ENCODE peak calls at places on chromosomes 6 and 20, in four cellular contexts. V, E, W and X are unnamed samples.

GRCh38 chr6:30238178-30238795 is 25.1 kb upstream of the TRIM26 start:
- DNase-seq in V (peak; percentile 38), E (no peak), W (peak; percentile 71), X (peak; percentile 59)

GRCh38 chr6:138461647-138462046 is 37.6 kb downstream of the NHSL1 start:
- DNase-seq in V (no peak), E (no peak), W (no peak), X (no peak)

GRCh38 chr6:134123666-134124208 is 71.3 kb upstream of the SLC2A12 start:
- DNase-seq in V (peak; percentile 88), E (peak; percentile 37), W (peak; percentile 74), X (peak; percentile 96)

GRCh38 chr6:52546678-52547077 is 30.2 kb downstream of the TRAM2 start:
- DNase-seq in V (no peak), E (no peak), W (no peak), X (no peak)

GRCh38 chr20:38760978-38761377 is 12.7 kb downstream of the ACTR5 start:
- DNase-seq in V (no peak), E (no peak), W (no peak), X (no peak)

GRCh38 chr20:37317316-37317715 is 27.9 kb downstream of the MANBAL start:
- DNase-seq in V (no peak), E (no peak), W (no peak), X (no peak)

GRCh38 chr6:4179960-4180652 is 44.7 kb upstream of the ECI2 start:
- DNase-seq in V (no peak), E (no peak), W (no peak), X (no peak)

GRCh38 chr6:22328499-22328898 is 31.7 kb upstream of the PRL start:
- DNase-seq in V (no peak), E (no peak), W (no peak), X (no peak)

GRCh38 chr6:11429577-11429976 is 108.0 kb upstream of the TMEM170B start:
- DNase-seq in V (no peak), E (no peak), W (no peak), X (peak; percentile 88)

GRCh38 chr20:50130995-50131394 is 18.0 kb upstream of the UBE2V1 start:
- DNase-seq in V (no peak), E (no peak), W (no peak), X (peak; percentile 42)

GRCh38 chr20:50136822-50137599 is 16.5 kb downstream of the PEDS1 start:
- DNase-seq in V (no peak), E (no peak), W (peak; percentile 73), X (peak; percentile 47)

GRCh38 chr20:50133041-50133440 is 20.1 kb upstream of the UBE2V1 start:
- DNase-seq in V (no peak), E (no peak), W (no peak), X (no peak)

GRCh38 chr20:50130346-50130703 is 17.4 kb upstream of the UBE2V1 start:
- DNase-seq in V (no peak), E (no peak), W (no peak), X (no peak)

GRCh38 chr20:50133474-50134217 is 19.9 kb downstream of the PEDS1 start:
- DNase-seq in V (no peak), E (no peak), W (no peak), X (no peak)
- TF ChIP-seq CTCF in V (peak; percentile 14), E (no peak), W (peak; percentile 37), X (peak; percentile 32)

GRCh38 chr6:39303425-39304153 is 10.6 kb downstream of the KCNK17 start:
- DNase-seq in V (no peak), E (no peak), W (no peak), X (no peak)
- TF ChIP-seq CTCF in V (no peak), E (no peak), W (peak; percentile 9), X (no peak)

GRCh38 chr6:53651149-53651763 is 14.3 kb downstream of the KLHL31 start:
- DNase-seq in V (peak; percentile 85), E (peak; percentile 79), W (peak; percentile 90), X (peak; percentile 84)

GRCh38 chr6:53647437-53648094 is 18.0 kb downstream of the KLHL31 start:
- DNase-seq in V (no peak), E (no peak), W (peak; percentile 44), X (peak; percentile 20)

GRCh38 chr6:53648571-53648970 is 17.0 kb downstream of the KLHL31 start:
- DNase-seq in V (peak; percentile 4), E (no peak), W (no peak), X (no peak)

GRCh38 chr6:53654745-53655240 is 10.8 kb downstream of the KLHL31 start:
- DNase-seq in V (no peak), E (no peak), W (no peak), X (no peak)

DNA sequence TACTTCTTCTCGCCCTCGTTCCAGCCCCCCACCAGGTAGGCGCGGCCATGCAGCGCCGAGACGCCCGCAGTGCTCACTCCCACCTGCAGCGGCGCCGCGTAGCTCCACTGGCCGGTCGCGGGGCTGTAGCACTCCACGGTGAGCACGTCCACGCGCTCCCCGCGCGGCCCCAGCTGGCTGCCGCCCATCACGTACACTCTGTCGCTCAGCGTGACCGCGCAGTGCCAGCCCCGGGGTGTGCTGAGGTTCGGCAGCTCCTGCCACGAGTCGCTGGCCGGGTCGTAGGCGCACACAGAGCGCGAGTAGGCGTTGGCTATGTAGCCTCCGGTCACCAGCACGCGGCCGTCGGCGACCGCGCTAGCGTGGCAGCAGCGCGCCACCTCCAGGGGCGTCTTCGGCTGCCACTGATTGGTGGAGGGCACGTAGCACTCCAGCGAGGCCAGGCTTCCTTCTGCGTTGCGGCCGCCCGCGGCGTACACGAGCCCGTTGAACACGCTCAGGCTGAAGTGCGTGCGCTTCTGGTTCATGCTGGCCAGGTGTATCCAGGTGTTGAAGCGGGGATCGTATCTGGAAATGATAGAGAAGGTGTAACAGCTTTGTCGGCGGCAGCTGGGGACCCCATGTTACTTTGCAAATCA is 13.7 kb downstream of the KLHL31 start:
- DNase-seq in V (peak; percentile 48), E (peak; percentile 83), W (peak; percentile 93), X (peak; percentile 25)
- TF ChIP-seq CTCF in V (peak; percentile 15), E (peak; percentile 35), W (peak; percentile 22), X (peak; percentile 26)

GRCh38 chr6:7086488-7086887 is 21.3 kb upstream of the RREB1 start:
- DNase-seq in V (peak; percentile 26), E (no peak), W (no peak), X (peak; percentile 31)
- TF ChIP-seq CTCF in V (peak; percentile 11), E (no peak), W (no peak), X (no peak)

DNA sequence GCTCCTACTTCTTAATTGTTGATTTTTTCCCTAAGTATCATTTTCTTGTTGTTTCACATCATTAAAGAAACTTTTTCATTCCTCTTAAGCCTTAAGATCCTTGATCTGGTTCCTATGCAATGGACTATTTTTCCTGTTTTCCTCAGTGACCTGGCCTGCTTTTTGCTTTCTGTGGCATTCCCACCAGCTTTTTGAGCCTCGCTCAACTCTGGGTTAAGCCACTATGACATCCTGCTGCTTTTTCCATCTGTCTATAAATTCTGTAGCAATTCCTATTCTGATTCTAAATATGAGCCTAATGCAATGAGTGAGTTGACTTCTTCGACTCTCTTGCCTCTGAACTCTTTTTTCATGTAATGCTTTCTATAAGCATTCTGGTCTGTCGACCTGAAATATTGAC is 160.3 kb downstream of the GRM1 start:
- DNase-seq in V (no peak), E (no peak), W (no peak), X (no peak)
- TF ChIP-seq CTCF in V (no peak), E (no peak), W (no peak), X (no peak)

DNA sequence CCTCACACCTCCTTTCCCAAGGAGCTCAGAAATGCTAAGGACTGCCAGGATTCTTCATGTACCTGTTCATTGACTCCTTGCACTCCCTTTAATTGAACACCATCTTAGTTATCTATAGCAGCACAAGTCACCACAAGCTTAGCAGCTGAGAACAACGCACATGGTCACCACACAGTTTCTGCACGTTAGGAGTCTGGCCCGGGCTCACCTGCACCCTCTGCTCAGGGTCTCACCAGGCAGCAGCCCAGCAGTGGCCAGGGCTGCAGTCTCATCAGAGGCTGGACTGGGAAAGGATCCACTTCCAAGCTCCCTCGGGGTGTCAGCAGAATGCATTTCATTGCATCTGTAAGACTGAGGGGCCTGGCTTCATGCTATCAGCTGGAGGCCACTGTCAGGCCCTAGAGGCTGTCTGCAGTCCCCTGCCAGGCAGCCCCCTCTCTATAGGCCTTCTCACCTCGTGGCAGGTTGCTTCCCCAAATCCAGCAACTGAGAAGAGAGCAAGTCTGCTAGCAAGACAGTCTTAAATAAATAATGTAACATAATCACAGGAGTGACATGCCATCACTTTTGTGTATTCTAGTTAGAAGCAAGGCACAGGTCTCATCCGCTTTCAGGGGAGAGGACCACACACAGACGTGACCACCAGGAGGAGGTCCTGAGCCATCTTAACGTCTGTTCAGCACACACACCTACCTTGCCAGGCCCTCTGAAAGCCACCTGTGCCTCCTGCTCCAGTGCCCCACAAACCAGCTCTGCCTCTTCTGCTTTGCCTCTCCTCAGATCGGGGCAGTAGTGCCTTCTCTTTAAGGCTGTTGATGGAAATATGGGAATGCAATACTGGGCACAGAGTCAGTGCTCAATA is 165.2 kb upstream of the CST7 start:
- DNase-seq in V (no peak), E (no peak), W (peak; percentile 35), X (no peak)
- TF ChIP-seq CTCF in V (no peak), E (no peak), W (peak; percentile 39), X (peak; percentile 36)

DNA sequence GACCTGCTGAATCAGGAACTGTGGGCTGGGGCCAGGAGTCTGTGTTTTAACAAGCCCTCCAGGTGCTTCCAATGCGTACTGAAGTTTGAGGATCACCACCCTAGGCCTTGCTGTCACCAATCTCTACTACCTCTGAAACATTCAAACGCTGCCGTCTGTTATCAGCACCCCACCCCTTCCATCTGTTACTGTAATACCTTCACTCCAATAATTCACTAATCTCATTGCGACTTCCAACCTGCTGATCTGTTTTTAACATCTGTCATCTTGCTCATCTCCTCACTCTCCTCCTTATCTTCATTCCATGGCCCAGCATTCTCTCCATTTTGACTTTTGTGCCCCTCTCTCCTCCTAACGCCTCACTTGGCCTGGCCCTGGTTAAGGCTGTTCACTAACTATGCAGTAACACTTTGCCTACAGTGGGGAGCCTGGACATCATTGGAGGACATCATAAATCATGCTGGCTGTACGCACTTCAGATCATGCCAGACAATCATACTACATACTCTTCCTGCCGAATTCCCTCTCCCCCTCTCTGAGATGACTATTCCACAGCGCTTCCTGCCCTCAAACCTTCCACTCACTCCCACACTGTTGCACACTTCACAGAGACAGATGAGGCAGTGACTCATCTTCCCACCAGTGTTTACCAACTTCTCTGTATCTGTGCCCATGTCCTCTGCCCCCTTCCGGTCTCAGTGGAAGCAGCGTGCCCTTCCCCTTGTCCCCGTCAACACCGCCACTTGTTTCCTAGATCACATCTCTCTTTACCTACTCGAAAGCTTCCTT is 3.0 kb upstream of the GUCA1B start:
- DNase-seq in V (peak; percentile 89), E (no peak), W (peak; percentile 94), X (peak; percentile 46)
- TF ChIP-seq CTCF in V (no peak), E (no peak), W (peak; percentile 37), X (no peak)